ENCODE peak calls at places on chromosomes 13 and 19, in five cellular contexts. O is T-helper 2 cell; U is RPMI8226; H is stimulated activated CD8-positive, alpha-beta memory T cell treated with anti-CD3 and anti-CD28 coated beads, Interleukin-7, amount 100 ng/mL, for 1 hour; I is HuH-7. Y is an unnamed sample.

GRCh38 chr19:6800991-6801396 is 28.5 kb downstream of the VAV1 start:
- DNase-seq in I (no peak), H (no peak), O (no peak), U (peak; percentile 6), Y (no peak)

GRCh38 chr19:21358768-21359451 is at the start of gene ZNF738:
- DNase-seq in H (peak; percentile 58), I (peak; percentile 88), O (peak; percentile 57), U (peak; percentile 91), Y (peak; percentile 64)

GRCh38 chr13:45773236-45773635 is 71.1 kb downstream of the CBY2 start:
- DNase-seq in I (no peak), U (no peak), H (no peak), O (no peak), Y (no peak)

GRCh38 chr13:109856350-109856749 is 70.0 kb upstream of the IRS2 start:
- DNase-seq in H (no peak), U (no peak), I (no peak), O (no peak), Y (no peak)

GRCh38 chr19:52991484-52991883 is 22.2 kb upstream of the ERVV-1 start:
- DNase-seq in U (no peak), I (no peak), O (no peak), H (no peak), Y (no peak)

GRCh38 chr19:47142779-47143178 is 12.1 kb downstream of the SAE1 start:
- DNase-seq in H (no peak), U (no peak), O (no peak), I (no peak), Y (no peak)

GRCh38 chr13:73481877-73482445 is 423.2 kb downstream of the KLF5 start:
- DNase-seq in U (no peak), H (no peak), I (no peak), O (no peak), Y (no peak)

GRCh38 chr19:1009043-1009975 is 9.1 kb downstream of the GRIN3B start:
- DNase-seq in H (no peak), U (no peak), O (no peak), I (no peak), Y (no peak)

GRCh38 chr19:55601127-55601526 is 1.0 kb downstream of the ZNF524 start:
- DNase-seq in I (no peak), H (no peak), O (no peak), U (no peak), Y (no peak)

GRCh38 chr13:60009300-60010248 is 154.2 kb downstream of the DIAPH3 start:
- DNase-seq in O (no peak), I (peak; percentile 17), U (no peak), H (no peak), Y (no peak)

GRCh38 chr13:74077847-74078246 is 56.4 kb downstream of the KLF12 start:
- DNase-seq in I (no peak), O (no peak), H (no peak), U (no peak), Y (no peak)

GRCh38 chr13:110108348-110109139 is 198.4 kb downstream of the COL4A1 start:
- DNase-seq in O (no peak), U (no peak), I (peak; percentile 67), H (no peak), Y (no peak)

GRCh38 chr19:5407356-5407755 is 47.9 kb upstream of the ZNRF4 start:
- DNase-seq in I (no peak), U (no peak), O (no peak), H (no peak), Y (no peak)

GRCh38 chr13:111659842-111660241 is 339.4 kb downstream of the TEX29 start:
- DNase-seq in U (no peak), I (no peak), H (no peak), O (no peak), Y (no peak)

GRCh38 chr19:14432817-14433453 is at the start of gene PKN1:
- DNase-seq in U (peak; percentile 71), O (no peak), H (no peak), I (peak; percentile 75), Y (no peak)

GRCh38 chr13:48818495-48818961 is 157.2 kb upstream of the FNDC3A start:
- DNase-seq in U (no peak), O (no peak), I (no peak), H (no peak), Y (no peak)

GRCh38 chr19:35436477-35437141 is 11.4 kb upstream of the FFAR2 start:
- DNase-seq in I (no peak), O (no peak), H (no peak), U (peak; percentile 87), Y (no peak)

GRCh38 chr13:100409132-100409531 is 179.5 kb downstream of the GGACT start:
- DNase-seq in I (no peak), O (no peak), H (no peak), U (no peak), Y (no peak)

GRCh38 chr19:18386543-18387251 is 739 bp downstream of the GDF15 start:
- DNase-seq in H (no peak), I (no peak), U (no peak), O (no peak), Y (no peak)

GRCh38 chr19:19386373-19386869 is 19.1 kb upstream of the GATAD2A start:
- DNase-seq in I (no peak), O (no peak), U (no peak), H (no peak), Y (no peak)

GRCh38 chr13:112713517-112714253 is 23.8 kb downstream of the ATP11A start:
- DNase-seq in I (no peak), U (no peak), O (no peak), H (no peak), Y (no peak)

GRCh38 chr13:34153428-34154180 is 335.7 kb downstream of the RFC3 start:
- DNase-seq in O (no peak), U (no peak), H (no peak), I (no peak), Y (no peak)

GRCh38 chr13:45826741-45827140 is 24.8 kb downstream of the SIAH3 start:
- DNase-seq in U (peak; percentile 69), O (no peak), H (no peak), I (no peak), Y (no peak)

Y was measured in central memory CD8-positive, alpha-beta T cell.